ENCODE peak calls at places on chromosome 11, in seven cellular contexts. P is K562, O is upper lobe of left lung, Z is stomach, A is spleen, U is vagina, V is GM23338. K is an unnamed sample.
A peak's percentile ranks its signal among the peaks of the same experiment; 100 is the strongest.

GRCh38 chr11:94068764-94069163 is 47.6 kb downstream of the HEPHL1 start:
- DNase-seq in U (no peak), V (no peak), O (no peak), Z (no peak), A (no peak), P (no peak), K (no peak)

GRCh38 chr11:75563978-75564552 is 2.0 kb downstream of the SERPINH1 start:
- DNase-seq in O (peak; percentile 72), P (peak; percentile 78), Z (peak; percentile 34), U (no peak), A (no peak), V (peak; percentile 91), K (peak; percentile 83)

GRCh38 chr11:16404781-16405180 is 48.4 kb upstream of the SOX6 start:
- DNase-seq in O (no peak), A (no peak), Z (no peak), P (no peak), U (no peak), V (no peak), K (no peak)

GRCh38 chr11:97140885-97141494 is 751.2 kb downstream of the JRKL start:
- DNase-seq in Z (no peak), V (peak; percentile 66), P (peak; percentile 6), U (no peak), A (no peak), O (no peak), K (no peak)

GRCh38 chr11:122709042-122709760 is 53.7 kb downstream of the UBASH3B start:
- DNase-seq in V (no peak), Z (no peak), U (no peak), P (no peak), A (no peak), O (no peak), K (no peak)

GRCh38 chr11:70625921-70626518 is 227.7 kb downstream of the CTTN start:
- DNase-seq in U (no peak), Z (no peak), P (no peak), A (no peak), O (no peak), V (no peak), K (no peak)

GRCh38 chr11:14625804-14626203 is 17.8 kb upstream of the PDE3B start:
- DNase-seq in P (no peak), O (no peak), A (no peak), U (no peak), Z (no peak), V (no peak), K (no peak)

GRCh38 chr11:56151376-56151775 is 8.7 kb downstream of the OR8K5 start:
- DNase-seq in A (no peak), V (no peak), P (no peak), U (no peak), O (no peak), Z (no peak), K (no peak)

GRCh38 chr11:19342036-19342435 is 101.3 kb upstream of the E2F8 start:
- DNase-seq in A (no peak), O (no peak), Z (no peak), P (no peak), V (no peak), U (no peak), K (no peak)

GRCh38 chr11:78961186-78961782 is 386.6 kb upstream of the NARS2 start:
- DNase-seq in O (peak; percentile 48), U (no peak), Z (peak; percentile 28), V (peak; percentile 89), P (peak; percentile 24), A (no peak), K (no peak)

GRCh38 chr11:103700605-103701004 is 335.8 kb upstream of the DDI1 start:
- DNase-seq in V (no peak), O (no peak), U (no peak), A (no peak), P (no peak), Z (no peak), K (no peak)

GRCh38 chr11:75147875-75148263 is 3.0 kb upstream of the SLCO2B1 start:
- DNase-seq in P (no peak), U (no peak), A (no peak), Z (no peak), V (no peak), O (peak; percentile 61), K (peak; percentile 61)

GRCh38 chr11:63567044-63567840 is 4.1 kb upstream of the PLAAT2 start:
- DNase-seq in Z (no peak), U (no peak), P (peak; percentile 72), O (peak; percentile 51), V (peak; percentile 49), A (no peak), K (no peak)

GRCh38 chr11:45468265-45468856 is 182.2 kb upstream of the SYT13 start:
- DNase-seq in A (peak; percentile 33), P (peak; percentile 11), V (peak; percentile 42), U (no peak), O (no peak), Z (no peak), K (no peak)

GRCh38 chr11:65736810-65737209 is 16.2 kb upstream of the RNASEH2C start:
- DNase-seq in O (no peak), U (no peak), P (no peak), Z (no peak), A (no peak), V (no peak), K (no peak)

GRCh38 chr11:70742553-70743291 is 344.4 kb downstream of the CTTN start:
- DNase-seq in V (peak; percentile 90), O (no peak), A (no peak), P (peak; percentile 94), Z (peak; percentile 82), U (no peak), K (no peak)

GRCh38 chr11:64742087-64742939 is 1.6 kb downstream of the RASGRP2 start:
- DNase-seq in V (peak; percentile 72), Z (no peak), P (peak; percentile 67), U (no peak), A (peak; percentile 89), O (peak; percentile 37), K (no peak)

GRCh38 chr11:75938543-75938942 is 123.5 kb downstream of the UVRAG start:
- DNase-seq in V (no peak), O (no peak), P (no peak), A (no peak), U (no peak), Z (no peak), K (no peak)

GRCh38 chr11:4467811-4468606 is 14.4 kb upstream of the OR52K1 start:
- DNase-seq in A (no peak), P (no peak), Z (no peak), U (no peak), O (no peak), V (no peak), K (no peak)

GRCh38 chr11:129458756-129459535 is 83.3 kb downstream of the BARX2 start:
- DNase-seq in Z (no peak), P (no peak), U (no peak), O (peak; percentile 21), V (no peak), A (no peak), K (no peak)

GRCh38 chr11:111001091-111001430 is 244.5 kb upstream of the POU2AF2 start:
- DNase-seq in V (no peak), O (no peak), Z (no peak), A (no peak), U (no peak), P (no peak), K (no peak)

GRCh38 chr11:19829109-19829790 is 116.6 kb downstream of the NAV2 start:
- DNase-seq in V (no peak), O (peak; percentile 39), A (no peak), U (no peak), P (no peak), Z (no peak), K (no peak)

GRCh38 chr11:122690801-122691649 is 35.5 kb downstream of the UBASH3B start:
- DNase-seq in P (no peak), Z (no peak), U (no peak), V (peak; percentile 35), A (no peak), O (no peak), K (no peak)

GRCh38 chr11:61295596-61295926 is 445 bp upstream of the VWCE start:
- DNase-seq in O (no peak), A (peak; percentile 74), P (no peak), U (no peak), V (no peak), Z (peak; percentile 34), K (no peak)
- TF ChIP-seq POLR2AphosphoS5 in O (no peak), A (no peak), P (no peak), U (no peak), V (no peak), Z (no peak), K (no peak)

DNA sequence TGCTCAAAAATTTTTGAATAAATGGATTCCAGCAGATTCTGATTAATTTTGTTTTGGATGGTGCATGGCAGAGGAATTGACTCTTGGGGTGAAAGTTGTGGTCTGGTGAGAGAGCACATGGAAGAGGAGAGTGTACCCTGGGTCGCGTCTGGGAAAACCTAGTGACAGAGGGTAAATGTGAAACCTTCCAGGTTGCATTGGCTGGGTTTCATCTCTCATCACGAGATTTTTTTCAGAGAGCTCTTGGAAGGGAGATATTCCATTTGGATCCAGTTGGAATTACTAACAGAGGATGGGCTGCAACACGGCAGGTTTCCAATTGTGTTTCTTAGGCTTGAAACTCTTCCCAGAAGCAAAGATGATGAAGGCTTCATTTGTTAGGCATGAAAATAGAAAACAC is 109.7 kb upstream of the MTMR2 start:
- DNase-seq in V (no peak), Z (no peak), A (no peak), U (no peak), O (no peak), P (no peak), K (no peak)
- TF ChIP-seq POLR2AphosphoS5 in V (no peak), Z (no peak), A (no peak), U (no peak), O (no peak), P (no peak), K (no peak)

GRCh38 chr11:72006309-72007088 is 7.8 kb downstream of the IL18BP start:
- DNase-seq in P (no peak), O (no peak), V (no peak), A (no peak), U (no peak), Z (no peak), K (peak; percentile 28)
- TF ChIP-seq POLR2AphosphoS5 in P (peak; percentile 7), O (no peak), V (peak; percentile 39), A (peak; percentile 59), U (no peak), Z (no peak), K (no peak)

GRCh38 chr11:10641314-10642206 is 52.0 kb downstream of the IRAG1 start:
- DNase-seq in A (no peak), U (no peak), V (no peak), Z (no peak), O (no peak), P (no peak), K (no peak)

GRCh38 chr11:10637629-10638028 is 55.9 kb downstream of the IRAG1 start:
- DNase-seq in U (no peak), A (no peak), P (no peak), Z (no peak), O (no peak), V (no peak), K (peak; percentile 38)

GRCh38 chr11:10640308-10640707 is 53.2 kb downstream of the IRAG1 start:
- DNase-seq in P (no peak), A (no peak), V (no peak), Z (no peak), U (no peak), O (no peak), K (no peak)

GRCh38 chr11:10639350-10639749 is 54.2 kb downstream of the IRAG1 start:
- DNase-seq in O (no peak), V (no peak), P (no peak), Z (no peak), A (no peak), U (no peak), K (no peak)

DNA sequence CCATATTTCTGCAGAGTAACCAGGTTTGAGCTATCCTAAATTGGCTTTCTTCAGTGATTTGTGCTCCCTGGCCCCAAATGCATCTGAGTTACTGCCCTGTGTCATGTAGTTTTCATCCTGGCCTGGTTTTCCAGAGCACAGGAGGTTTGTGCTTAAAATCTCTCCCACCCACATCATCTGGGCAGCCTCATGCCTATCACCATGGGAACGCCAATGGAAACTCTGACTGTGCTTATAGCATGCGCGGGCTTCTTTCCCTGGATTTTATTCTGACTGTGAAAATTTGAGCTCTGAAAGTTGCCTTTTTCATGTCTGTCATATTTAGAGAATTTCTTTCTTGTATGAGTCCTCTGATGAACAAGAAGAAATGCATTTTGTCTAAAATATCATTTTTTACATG is 55.3 kb downstream of the IRAG1 start:
- DNase-seq in P (no peak), V (no peak), Z (no peak), U (no peak), O (no peak), A (no peak), K (no peak)
- TF ChIP-seq POLR2AphosphoS5 in P (no peak), V (no peak), Z (peak; percentile 7), U (no peak), O (no peak), A (no peak), K (no peak)